ENCODE peak calls at places on chromosome 10, in nine cellular contexts. C is spleen; W is GM23248; T is left ventricle myocardium inferior; R is IMR-90; K is A673; L is CD8-positive, alpha-beta memory T cell; E is cardiac muscle cell; Y is right lobe of liver. P is an unnamed sample.

GRCh38 chr10:121819049-121819448 is 108.8 kb downstream of the ATE1 start:
- DNase-seq in C (no peak), W (no peak), T (no peak), R (peak; percentile 39), K (no peak), L (no peak), E (no peak), Y (no peak), P (peak; percentile 62)

GRCh38 chr10:36066102-36066501 is 424.0 kb upstream of the FZD8 start:
- DNase-seq in C (no peak), W (no peak), T (no peak), R (no peak), K (no peak), L (no peak), E (no peak), Y (no peak), P (no peak)

GRCh38 chr10:86658261-86658741 is 4.0 kb downstream of the OPN4 start:
- DNase-seq in C (peak; percentile 58), W (no peak), T (no peak), R (no peak), K (no peak), L (no peak), E (no peak), Y (no peak), P (no peak)

GRCh38 chr10:88735661-88736060 is 24.2 kb upstream of the LIPN start:
- DNase-seq in C (no peak), W (peak; percentile 57), T (no peak), R (peak; percentile 31), K (peak; percentile 6), L (no peak), E (peak; percentile 7), Y (no peak), P (no peak)

GRCh38 chr10:28393956-28394568 is 91.2 kb upstream of the MPP7 start:
- DNase-seq in C (no peak), W (peak; percentile 68), T (peak; percentile 28), R (peak; percentile 57), K (peak; percentile 79), L (peak; percentile 55), E (peak; percentile 72), Y (peak; percentile 70), P (peak; percentile 61)

GRCh38 chr10:55500931-55501559 is 700.0 kb upstream of the PCDH15 start:
- DNase-seq in C (no peak), W (peak; percentile 52), T (no peak), R (no peak), K (peak; percentile 21), L (no peak), E (peak; percentile 9), Y (no peak), P (peak; percentile 25)

GRCh38 chr10:16381083-16381482 is 55.7 kb upstream of the PTER start:
- DNase-seq in C (no peak), W (no peak), T (no peak), R (no peak), K (no peak), L (no peak), E (no peak), Y (no peak), P (no peak)

GRCh38 chr10:11154809-11155208 is 137.1 kb downstream of the CELF2 start:
- DNase-seq in C (no peak), W (peak; percentile 41), T (no peak), R (peak; percentile 53), K (no peak), L (no peak), E (no peak), Y (no peak), P (no peak)

GRCh38 chr10:93874309-93875031 is 19.3 kb upstream of the SLC35G1 start:
- DNase-seq in C (no peak), W (peak; percentile 19), T (no peak), R (no peak), K (no peak), L (no peak), E (no peak), Y (no peak), P (no peak)

GRCh38 chr10:73907841-73908517 is 3.0 kb upstream of the PLAU start:
- DNase-seq in C (no peak), W (peak; percentile 89), T (peak; percentile 44), R (peak; percentile 61), K (peak; percentile 65), L (no peak), E (peak; percentile 63), Y (no peak), P (no peak)

GRCh38 chr10:34018811-34019210 is 684.3 kb upstream of the NRP1 start:
- DNase-seq in C (no peak), W (no peak), T (no peak), R (no peak), K (no peak), L (no peak), E (no peak), Y (no peak), P (no peak)

GRCh38 chr10:37125921-37126320 is 523 bp downstream of the ANKRD30A start:
- DNase-seq in C (no peak), W (no peak), T (no peak), R (no peak), K (no peak), L (no peak), E (no peak), Y (no peak), P (no peak)

GRCh38 chr10:79322616-79323566 is 24.4 kb upstream of the PPIF start:
- DNase-seq in C (peak; percentile 87), W (peak; percentile 90), T (no peak), R (peak; percentile 92), K (no peak), L (peak; percentile 89), E (peak; percentile 87), Y (no peak), P (no peak)

GRCh38 chr10:137031-137430 is 1.8 kb downstream of the ZMYND11 start:
- DNase-seq in C (no peak), W (peak; percentile 57), T (no peak), R (peak; percentile 7), K (peak; percentile 56), L (peak; percentile 34), E (peak; percentile 20), Y (no peak), P (peak; percentile 58)

GRCh38 chr10:132615346-132616169 is 78.0 kb downstream of the INPP5A start:
- DNase-seq in C (peak; percentile 72), W (no peak), T (no peak), R (no peak), K (no peak), L (no peak), E (no peak), Y (no peak), P (no peak)

GRCh38 chr10:77301305-77301730 is 336.3 kb downstream of the KCNMA1 start:
- DNase-seq in C (no peak), W (peak; percentile 69), T (no peak), R (peak; percentile 82), K (no peak), L (no peak), E (peak; percentile 56), Y (no peak), P (no peak)

GRCh38 chr10:95540514-95541052 is 20.6 kb downstream of the SORBS1 start:
- DNase-seq in C (no peak), W (no peak), T (no peak), R (no peak), K (no peak), L (no peak), E (no peak), Y (no peak), P (no peak)
- H3K4me1 ChIP-seq in C (no peaks in the 10 kb centered on the region), W (no peaks in the 10 kb centered on the region), T (peaks cover 100% of the 10 kb centered on the region), R (no peaks in the 10 kb centered on the region), K (no peaks in the 10 kb centered on the region), L (no peaks in the 10 kb centered on the region), E (peaks cover 53% of the 10 kb centered on the region), Y (no peaks in the 10 kb centered on the region), P (peaks cover 10% of the 10 kb centered on the region)

GRCh38 chr10:70532554-70533188 is 54.1 kb downstream of the PALD1 start:
- DNase-seq in C (no peak), W (no peak), T (no peak), R (no peak), K (no peak), L (no peak), E (no peak), Y (no peak), P (no peak)

GRCh38 chr10:70533189-70533558 is 54.6 kb downstream of the PALD1 start:
- DNase-seq in C (no peak), W (no peak), T (no peak), R (no peak), K (no peak), L (no peak), E (no peak), Y (no peak), P (no peak)

GRCh38 chr10:70536196-70536920 is 57.8 kb downstream of the PALD1 start:
- DNase-seq in C (no peak), W (no peak), T (no peak), R (no peak), K (no peak), L (no peak), E (no peak), Y (no peak), P (no peak)

GRCh38 chr10:70535451-70535850 is 56.9 kb downstream of the PALD1 start:
- DNase-seq in C (no peak), W (no peak), T (no peak), R (no peak), K (no peak), L (no peak), E (no peak), Y (no peak), P (no peak)

DNA sequence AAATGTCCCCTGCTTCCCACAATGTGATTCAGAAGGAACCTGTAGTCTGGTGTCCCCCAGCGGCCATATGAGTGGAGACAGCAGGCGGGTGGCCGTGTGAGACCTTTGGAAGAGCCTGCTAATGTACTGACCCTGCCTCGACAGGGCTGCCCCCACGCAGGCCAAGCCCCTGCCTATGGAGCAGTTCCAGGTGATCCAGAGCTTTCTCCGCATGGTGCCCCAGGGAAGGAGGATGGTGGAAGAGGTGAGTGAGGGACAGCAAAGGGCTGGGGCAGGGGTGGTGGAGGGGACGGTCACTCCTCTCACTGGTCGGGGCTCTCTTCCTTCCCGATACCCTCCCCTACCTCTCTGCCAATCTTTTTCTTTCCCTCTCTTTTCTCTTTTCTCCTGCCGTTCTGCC is 55.7 kb downstream of the PALD1 start:
- DNase-seq in C (no peak), W (no peak), T (no peak), R (no peak), K (no peak), L (no peak), E (no peak), Y (no peak), P (no peak)
- H3K36me3 ChIP-seq in C (no peaks in the 10 kb centered on the region), W (no peaks in the 10 kb centered on the region), T (peaks cover 15% of the 10 kb centered on the region), R (no peaks in the 10 kb centered on the region), K (no peaks in the 10 kb centered on the region), L (no peaks in the 10 kb centered on the region), E (no peaks in the 10 kb centered on the region), Y (no peaks in the 10 kb centered on the region), P (peaks cover 10% of the 10 kb centered on the region)

GRCh38 chr10:100723769-100724530 is 21.4 kb upstream of the PAX2 start:
- DNase-seq in C (peak; percentile 40), W (no peak), T (no peak), R (no peak), K (no peak), L (no peak), E (no peak), Y (no peak), P (no peak)
- H3K27me3 ChIP-seq in C (peaks cover 52% of the 10 kb centered on the region), W (peaks cover 76% of the 10 kb centered on the region), T (peaks cover 100% of the 10 kb centered on the region), R (peaks cover 57% of the 10 kb centered on the region), K (peaks cover 91% of the 10 kb centered on the region), L (peaks cover 38% of the 10 kb centered on the region), E (peaks cover 97% of the 10 kb centered on the region), Y (peaks cover 18% of the 10 kb centered on the region), P (peaks cover 33% of the 10 kb centered on the region)

DNA sequence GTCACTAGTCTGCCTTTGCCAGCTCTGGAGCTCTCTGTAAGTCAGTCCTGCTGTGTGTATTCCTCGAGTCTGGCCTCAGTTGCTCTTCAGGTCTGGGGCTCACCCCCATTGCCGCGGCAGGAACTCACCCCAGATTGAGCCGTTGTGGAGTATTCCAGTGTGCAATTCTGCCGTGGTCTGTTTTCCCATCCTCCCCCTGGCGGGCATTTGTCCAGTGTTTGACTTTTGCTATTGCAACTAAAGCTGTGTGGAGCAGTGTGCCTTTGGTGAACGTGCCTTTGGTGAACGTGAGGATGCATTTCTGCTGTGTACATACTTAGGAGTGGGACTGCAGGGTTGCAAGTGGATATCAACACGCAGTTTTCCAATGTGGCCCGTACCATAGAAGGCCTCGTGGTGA is 134.5 kb downstream of the FAM53B start:
- DNase-seq in C (no peak), W (no peak), T (no peak), R (no peak), K (no peak), L (no peak), E (no peak), Y (no peak), P (no peak)
- H3K4me1 ChIP-seq in C (peaks cover 68% of the 10 kb centered on the region), W (no peaks in the 10 kb centered on the region), T (peaks cover 21% of the 10 kb centered on the region), R (no peaks in the 10 kb centered on the region), K (no peaks in the 10 kb centered on the region), L (peaks cover 33% of the 10 kb centered on the region), E (peaks cover 5% of the 10 kb centered on the region), Y (no peaks in the 10 kb centered on the region), P (no peaks in the 10 kb centered on the region)